ENCODE peak calls at places on chromosomes 3 and 15, in six cellular contexts. X, L, F, J, P and E are unnamed samples.

GRCh38 chr15:51699373-51699772 is 18.1 kb downstream of the SCG3 start:
- DNase-seq in X (no peak), L (no peak), F (no peak), J (no peak), P (no peak), E (no peak)

GRCh38 chr15:26875476-26875850 is 8.6 kb downstream of the GABRA5 start:
- DNase-seq in X (no peak), L (no peak), F (no peak), J (no peak), P (no peak), E (no peak)

GRCh38 chr3:124787490-124788195 is 57.4 kb downstream of the UMPS start:
- DNase-seq in X (no peak), L (no peak), F (no peak), J (peak; percentile 73), P (no peak), E (no peak)

GRCh38 chr3:147359177-147360062 is 46.9 kb downstream of the ZIC4 start:
- DNase-seq in X (no peak), L (no peak), F (no peak), J (no peak), P (no peak), E (no peak)

GRCh38 chr15:96217983-96218382 is 112.5 kb upstream of the NR2F2 start:
- DNase-seq in X (no peak), L (no peak), F (no peak), J (no peak), P (no peak), E (no peak)

GRCh38 chr3:28824316-28824715 is 456.6 kb upstream of the RBMS3 start:
- DNase-seq in X (no peak), L (no peak), F (no peak), J (no peak), P (no peak), E (no peak)

GRCh38 chr15:44096596-44096995 is 98.5 kb downstream of the FRMD5 start:
- DNase-seq in X (no peak), L (no peak), F (no peak), J (no peak), P (no peak), E (no peak)

GRCh38 chr3:162141232-162141631 is 644.6 kb downstream of the OTOL1 start:
- DNase-seq in X (no peak), L (no peak), F (no peak), J (peak; percentile 74), P (no peak), E (no peak)

GRCh38 chr3:45884368-45885201 is 1.8 kb upstream of the CCR9 start:
- DNase-seq in X (peak; percentile 73), L (no peak), F (no peak), J (no peak), P (no peak), E (no peak)

DNA sequence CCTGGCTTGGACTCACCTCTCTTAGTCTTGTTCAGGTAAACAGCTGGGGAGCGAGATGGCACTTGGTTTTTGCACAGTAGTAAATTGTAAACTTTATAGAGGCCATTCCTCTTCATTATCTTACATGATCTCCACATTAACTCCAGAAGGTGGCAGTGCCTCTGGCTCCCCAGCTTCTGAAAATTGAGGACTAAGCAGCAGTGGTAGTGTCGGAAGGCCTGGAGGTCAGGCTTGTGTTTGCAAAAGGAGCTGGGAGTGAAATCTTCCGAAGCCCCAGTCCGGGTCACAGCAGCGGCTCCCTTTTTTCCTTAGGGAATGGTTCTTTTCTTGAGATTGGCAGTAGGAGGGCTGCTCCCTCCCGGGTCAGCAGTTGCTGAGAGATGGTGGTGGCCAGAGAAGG is 85.7 kb downstream of the FNDC3B start:
- DNase-seq in X (no peak), L (no peak), F (no peak), J (no peak), P (no peak), E (no peak)
- TF ChIP-seq CTCF in X (no peak), L (no peak), F (no peak), J (no peak), P (no peak), E (no peak)

GRCh38 chr15:73678498-73678897 is 5.7 kb upstream of the CD276 start:
- DNase-seq in X (no peak), L (no peak), F (no peak), J (no peak), P (no peak), E (no peak)
- TF ChIP-seq CTCF in X (no peak), L (no peak), F (no peak), J (no peak), P (no peak), E (no peak)

GRCh38 chr15:45701108-45701507 is 66.3 kb downstream of the SQOR start:
- DNase-seq in X (no peak), L (no peak), F (no peak), J (no peak), P (no peak), E (no peak)

GRCh38 chr15:45702041-45702440 is 67.2 kb downstream of the SQOR start:
- DNase-seq in X (no peak), L (no peak), F (no peak), J (no peak), P (no peak), E (no peak)

GRCh38 chr15:45705510-45706473 is 71.0 kb downstream of the SQOR start:
- DNase-seq in X (peak; percentile 84), L (peak; percentile 77), F (peak; percentile 74), J (peak; percentile 78), P (peak; percentile 82), E (peak; percentile 78)

GRCh38 chr15:45704329-45705249 is 69.8 kb downstream of the SQOR start:
- DNase-seq in X (no peak), L (no peak), F (no peak), J (no peak), P (peak; percentile 34), E (no peak)

GRCh38 chr15:45703670-45704328 is 69.0 kb downstream of the SQOR start:
- DNase-seq in X (no peak), L (no peak), F (no peak), J (no peak), P (no peak), E (no peak)
- TF ChIP-seq CTCF in X (peak; percentile 18), L (no peak), F (no peak), J (peak; percentile 26), P (peak; percentile 18), E (peak; percentile 70)

DNA sequence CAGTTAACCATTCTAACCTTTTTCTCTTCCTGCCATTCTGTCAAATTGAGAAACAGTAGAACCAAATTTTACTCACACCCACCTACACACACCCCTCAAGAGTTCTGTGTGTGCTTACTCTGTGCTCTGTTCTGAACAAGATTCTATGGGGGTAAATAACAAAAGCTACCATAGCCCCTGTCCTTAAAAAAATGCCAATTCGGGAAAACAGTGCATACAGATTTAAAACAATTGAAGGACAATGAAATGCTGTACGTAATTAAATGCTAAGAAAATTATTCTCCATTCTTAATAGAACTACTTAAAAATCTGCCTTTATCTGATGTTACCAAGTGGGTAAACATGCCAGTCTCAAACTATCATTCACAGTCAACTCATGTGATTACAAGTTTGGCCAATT is 1107.5 kb downstream of the TUSC7 start:
- DNase-seq in X (no peak), L (no peak), F (no peak), J (no peak), P (no peak), E (no peak)
- TF ChIP-seq CTCF in X (no peak), L (no peak), F (no peak), J (no peak), P (no peak), E (no peak)

DNA sequence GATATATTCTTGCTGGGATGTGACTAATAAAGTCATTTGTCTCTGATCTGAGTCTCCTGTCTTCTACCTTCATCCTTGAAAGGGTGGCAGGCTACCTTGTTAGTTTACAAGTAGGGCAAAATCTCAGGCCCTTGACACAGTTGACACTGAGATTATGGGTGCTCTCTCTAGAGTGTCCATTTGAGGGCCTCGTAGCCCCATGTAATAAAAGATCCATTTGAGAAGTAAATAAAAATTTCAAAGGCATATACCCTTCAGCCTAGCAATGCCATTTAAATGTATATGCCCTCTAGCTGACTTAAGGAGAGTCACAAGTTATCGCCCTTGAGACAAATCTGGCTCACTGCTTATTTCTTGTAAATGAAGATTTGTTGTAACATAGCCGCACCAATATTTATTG is 98.6 kb downstream of the TCF12 start:
- DNase-seq in X (peak; percentile 40), L (no peak), F (no peak), J (no peak), P (peak; percentile 15), E (no peak)
- TF ChIP-seq CTCF in X (peak; percentile 13), L (no peak), F (no peak), J (peak; percentile 19), P (no peak), E (peak; percentile 32)

GRCh38 chr15:82805994-82806406 is at the start of gene FSD2:
- DNase-seq in X (peak; percentile 85), L (no peak), F (no peak), J (no peak), P (peak; percentile 71), E (no peak)
- TF ChIP-seq CTCF in X (peak; percentile 5), L (no peak), F (no peak), J (no peak), P (peak; percentile 8), E (no peak)

GRCh38 chr3:1252061-1252430 is 159.2 kb downstream of the CNTN6 start:
- DNase-seq in X (no peak), L (no peak), F (no peak), J (no peak), P (no peak), E (no peak)

DNA sequence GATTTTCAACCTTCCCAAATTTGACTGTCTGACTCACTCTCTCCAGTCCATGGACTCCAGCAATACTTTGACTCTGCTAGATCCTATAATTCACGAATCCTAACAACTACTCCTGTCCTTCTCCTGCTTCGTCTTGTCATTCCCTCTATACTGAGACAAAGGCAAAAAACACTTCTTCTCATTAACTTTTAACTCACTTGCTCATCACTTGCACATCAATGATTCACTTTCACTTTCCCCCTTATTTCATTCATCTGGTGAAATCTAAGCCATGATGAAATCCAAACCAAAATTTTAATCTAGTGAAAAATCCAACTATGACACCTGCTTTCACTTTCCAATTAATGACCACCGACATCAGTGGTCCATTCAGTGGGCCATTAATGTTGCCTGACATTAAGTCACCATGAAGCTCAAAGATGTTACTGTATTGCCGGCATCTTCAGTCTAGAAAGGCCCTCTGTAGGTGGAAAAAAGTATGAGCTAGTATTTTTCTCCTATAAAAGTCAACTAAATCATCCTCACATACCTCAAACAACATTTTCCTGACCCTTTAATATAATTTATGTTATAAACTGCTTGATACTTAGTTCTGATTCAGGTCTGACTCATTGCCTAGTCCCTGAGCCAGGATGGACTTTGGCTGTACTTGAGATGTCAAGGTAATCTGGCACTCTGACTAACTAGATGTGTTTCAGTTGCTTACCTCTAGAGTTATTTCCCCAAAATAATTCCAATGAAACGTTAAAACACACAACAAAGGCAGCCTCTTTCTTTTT is 158.6 kb downstream of the CNTN6 start:
- DNase-seq in X (no peak), L (no peak), F (peak; percentile 20), J (no peak), P (no peak), E (no peak)
- TF ChIP-seq CTCF in X (no peak), L (no peak), F (no peak), J (peak; percentile 23), P (no peak), E (peak; percentile 20)